ENCODE peak calls at places on chromosomes 11 and 22, in four cellular contexts. B is stomach, W is cardiac muscle cell, L is fibroblast of lung. E is an unnamed sample.
A peak's percentile ranks its signal among the peaks of the same experiment; 100 is the strongest.

GRCh38 chr11:126823271-126823670 is 177.3 kb downstream of the KIRREL3 start:
- DNase-seq in B (no peak), W (no peak), L (no peak), E (no peak)

GRCh38 chr22:36386900-36387663 is 685 bp downstream of the MYH9 start:
- DNase-seq in B (peak; percentile 81), W (no peak), L (peak; percentile 30), E (peak; percentile 93)

GRCh38 chr11:43516316-43516820 is 157.6 kb downstream of the TTC17 start:
- DNase-seq in B (no peak), W (no peak), L (no peak), E (no peak)

GRCh38 chr11:67632175-67632981 is 2.6 kb upstream of the NUDT8 start:
- DNase-seq in B (peak; percentile 92), W (no peak), L (no peak), E (peak; percentile 70)

GRCh38 chr22:26846645-26847044 is 189.3 kb downstream of the MIAT start:
- DNase-seq in B (no peak), W (no peak), L (peak; percentile 91), E (no peak)

GRCh38 chr22:20243176-20243544 is 25.0 kb downstream of the RTN4R start:
- DNase-seq in B (no peak), W (no peak), L (no peak), E (no peak)

GRCh38 chr22:23278883-23279675 is 98.8 kb downstream of the BCR start:
- DNase-seq in B (peak; percentile 92), W (peak; percentile 28), L (peak; percentile 52), E (peak; percentile 84)

GRCh38 chr22:22810471-22810870 is 77.1 kb upstream of the IGLL5 start:
- DNase-seq in B (no peak), W (no peak), L (no peak), E (no peak)

GRCh38 chr11:78156081-78156844 is 16.8 kb upstream of the ALG8 start:
- DNase-seq in B (no peak), W (no peak), L (peak; percentile 41), E (no peak)

GRCh38 chr22:19213001-19213400 is 34.5 kb upstream of the SLC25A1 start:
- DNase-seq in B (no peak), W (no peak), L (no peak), E (no peak)

GRCh38 chr11:83456075-83456474 is 169.9 kb upstream of the CCDC90B start:
- DNase-seq in B (no peak), W (no peak), L (peak; percentile 0), E (no peak)

GRCh38 chr11:130428271-130428670 is at the start of gene ADAMTS8:
- DNase-seq in B (no peak), W (no peak), L (no peak), E (peak; percentile 65)

GRCh38 chr11:118605116-118605867 is 2.1 kb upstream of the PHLDB1 start:
- DNase-seq in B (peak; percentile 45), W (peak; percentile 97), L (peak; percentile 75), E (no peak)

GRCh38 chr11:75303544-75304224 is 47.8 kb downstream of the ARRB1 start:
- DNase-seq in B (no peak), W (no peak), L (no peak), E (no peak)

GRCh38 chr22:19801340-19802000 is 40.9 kb downstream of the TBX1 start:
- DNase-seq in B (no peak), W (no peak), L (peak; percentile 88), E (no peak)

GRCh38 chr11:128472128-128473110 is 114.9 kb downstream of the ETS1 start:
- DNase-seq in B (no peak), W (peak; percentile 56), L (peak; percentile 68), E (no peak)

DNA sequence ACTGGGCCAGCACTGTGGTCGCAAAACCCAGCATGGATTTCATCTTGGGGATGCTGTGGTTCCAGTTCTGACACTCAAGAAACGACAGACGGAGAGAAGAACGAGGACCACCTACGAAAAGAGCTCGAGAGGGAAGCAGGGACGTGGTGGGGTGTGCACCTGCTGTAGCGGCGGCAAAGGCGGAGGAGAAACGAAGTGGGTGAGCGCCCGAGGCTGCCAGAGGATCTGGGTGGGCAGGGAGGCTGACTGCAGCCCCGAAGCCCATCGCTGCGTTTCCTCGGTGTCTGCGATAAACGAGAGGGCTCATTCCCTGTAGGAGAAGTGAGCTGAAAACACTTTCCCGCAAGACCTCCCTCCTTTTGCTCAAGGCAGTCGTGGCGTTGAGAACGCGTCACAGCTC is 246.1 kb downstream of the OR4C45 start:
- DNase-seq in B (no peak), W (no peak), L (no peak), E (no peak)
- H3K9me3 ChIP-seq in B (no peaks in the 10 kb centered on the region), W (no peaks in the 10 kb centered on the region), L (no peaks in the 10 kb centered on the region), E (no peaks in the 10 kb centered on the region)

GRCh38 chr22:42434283-42434682 is 2.1 kb upstream of the NFAM1 start:
- DNase-seq in B (no peak), W (peak; percentile 36), L (peak; percentile 9), E (no peak)

GRCh38 chr22:42431401-42432019 is 693 bp downstream of the NFAM1 start:
- DNase-seq in B (no peak), W (no peak), L (no peak), E (no peak)

GRCh38 chr22:42433754-42434153 is 1.6 kb upstream of the NFAM1 start:
- DNase-seq in B (no peak), W (no peak), L (no peak), E (no peak)

GRCh38 chr22:42432020-42432596 is at the start of gene NFAM1:
- DNase-seq in B (peak; percentile 44), W (no peak), L (no peak), E (peak; percentile 81)

DNA sequence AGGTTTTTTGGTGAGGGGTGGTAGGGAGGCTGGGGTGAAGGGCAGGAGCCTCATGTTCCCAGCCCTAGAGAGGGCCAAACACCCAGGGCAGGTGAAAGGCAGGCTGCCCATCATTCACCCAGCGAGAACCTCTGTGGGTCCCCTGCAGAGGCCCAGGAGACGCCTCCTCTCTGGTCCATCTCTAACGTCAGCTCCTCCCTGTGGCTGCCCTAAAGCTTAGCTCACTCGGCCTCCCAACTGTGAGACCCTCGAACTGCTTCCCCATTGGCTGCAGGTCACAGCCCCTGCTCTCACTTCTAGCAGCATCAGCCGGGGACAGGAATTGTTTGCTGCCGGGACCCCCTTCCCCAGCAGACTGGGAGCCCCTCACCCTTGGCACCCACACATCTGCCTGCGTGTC is 615 bp upstream of the NFAM1 start:
- DNase-seq in B (no peak), W (no peak), L (no peak), E (no peak)
- H3K27ac ChIP-seq in B (peak overlapping the region; percentile 33), W (no peak overlapping the region), L (no peak overlapping the region), E (no peak overlapping the region)

DNA sequence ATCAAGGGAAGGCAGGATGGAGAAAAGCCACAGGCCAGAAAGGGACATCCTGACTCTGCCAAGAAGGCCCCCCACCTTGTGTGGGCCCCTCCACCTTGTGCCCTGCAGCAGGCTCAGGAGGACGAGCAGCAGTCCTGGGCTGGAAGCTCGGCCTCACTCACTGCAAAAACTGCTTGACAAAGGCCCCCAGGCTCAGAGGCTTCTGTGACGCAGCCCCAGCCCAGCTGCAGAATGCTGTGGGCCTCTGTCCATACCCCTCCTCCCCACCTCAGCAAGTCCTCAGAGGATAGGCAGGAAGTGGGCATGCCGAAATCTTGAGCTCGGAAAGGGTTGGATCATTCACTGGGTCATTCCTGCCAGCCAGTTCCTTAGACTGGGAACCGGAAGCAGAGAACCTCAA is 61.9 kb downstream of the NRXN2 start:
- DNase-seq in B (no peak), W (peak; percentile 88), L (peak; percentile 63), E (no peak)
- H3K4me3 ChIP-seq in B (no peak overlapping the region), W (no peak overlapping the region), L (no peak overlapping the region), E (no peak overlapping the region)

DNA sequence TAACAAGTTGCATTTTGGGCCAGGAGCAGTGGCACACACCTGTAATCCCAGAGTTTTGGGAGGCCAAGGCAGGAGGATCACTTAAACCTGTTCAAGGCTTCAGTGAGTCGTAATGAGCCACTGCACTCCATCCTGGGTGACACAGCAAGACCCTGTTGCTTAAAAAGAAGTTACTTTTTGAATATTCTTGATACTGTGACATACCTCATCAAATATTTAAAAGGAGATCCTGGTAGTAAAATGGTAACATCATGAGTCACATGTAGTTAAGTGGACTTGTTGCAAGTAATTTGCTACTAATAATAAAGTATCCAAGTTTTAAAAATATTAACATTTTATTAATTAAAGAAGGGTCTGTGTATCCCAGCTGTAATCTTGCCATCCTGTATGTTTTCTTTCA is 18.3 kb downstream of the HMGXB4 start:
- DNase-seq in B (no peak), W (no peak), L (peak; percentile 62), E (no peak)
- H3K9me3 ChIP-seq in B (no peaks in the 10 kb centered on the region), W (no peaks in the 10 kb centered on the region), L (no peaks in the 10 kb centered on the region), E (no peaks in the 10 kb centered on the region)

GRCh38 chr11:134355136-134355535 is 23.3 kb downstream of the GLB1L2 start:
- DNase-seq in B (no peak), W (no peak), L (no peak), E (no peak)
- H3K27ac ChIP-seq in B (no peak overlapping the region), W (no peak overlapping the region), L (no peak overlapping the region), E (no peak overlapping the region)

GRCh38 chr11:69704508-69705245 is 855 bp upstream of the FGF19 start:
- DNase-seq in B (no peak), W (peak; percentile 28), L (no peak), E (no peak)
- H3K4me3 ChIP-seq in B (no peak overlapping the region), W (peak overlapping the region; percentile 15), L (no peak overlapping the region), E (no peak overlapping the region)

GRCh38 chr11:114621950-114622809 is 26.6 kb upstream of the NXPE4 start:
- DNase-seq in B (no peak), W (no peak), L (no peak), E (no peak)
- H3K9me3 ChIP-seq in B (no peaks in the 10 kb centered on the region), W (peaks cover 7% of the 10 kb centered on the region), L (no peaks in the 10 kb centered on the region), E (no peaks in the 10 kb centered on the region)

DNA sequence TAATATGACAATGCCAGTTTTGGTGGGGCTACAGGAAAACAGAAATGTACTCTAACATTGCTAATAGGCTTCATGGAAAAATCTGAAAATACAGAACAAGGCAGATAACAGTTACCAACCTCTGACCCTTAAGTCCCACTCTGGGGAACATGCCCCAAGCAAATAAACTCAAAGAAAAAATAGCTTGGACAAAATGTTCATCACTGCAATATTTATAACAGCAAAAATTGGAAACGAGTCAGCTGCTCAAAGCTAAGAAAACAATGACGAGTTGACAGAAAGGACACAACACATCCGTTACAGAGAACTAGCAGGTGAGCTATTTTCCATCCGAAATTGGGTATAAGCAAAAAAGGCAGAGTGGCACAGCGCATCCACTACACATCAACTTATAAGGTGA is 70.5 kb downstream of the PACSIN2 start:
- DNase-seq in B (no peak), W (no peak), L (no peak), E (no peak)
- H3K27ac ChIP-seq in B (peak overlapping the region; percentile 12), W (no peak overlapping the region), L (no peak overlapping the region), E (no peak overlapping the region)

DNA sequence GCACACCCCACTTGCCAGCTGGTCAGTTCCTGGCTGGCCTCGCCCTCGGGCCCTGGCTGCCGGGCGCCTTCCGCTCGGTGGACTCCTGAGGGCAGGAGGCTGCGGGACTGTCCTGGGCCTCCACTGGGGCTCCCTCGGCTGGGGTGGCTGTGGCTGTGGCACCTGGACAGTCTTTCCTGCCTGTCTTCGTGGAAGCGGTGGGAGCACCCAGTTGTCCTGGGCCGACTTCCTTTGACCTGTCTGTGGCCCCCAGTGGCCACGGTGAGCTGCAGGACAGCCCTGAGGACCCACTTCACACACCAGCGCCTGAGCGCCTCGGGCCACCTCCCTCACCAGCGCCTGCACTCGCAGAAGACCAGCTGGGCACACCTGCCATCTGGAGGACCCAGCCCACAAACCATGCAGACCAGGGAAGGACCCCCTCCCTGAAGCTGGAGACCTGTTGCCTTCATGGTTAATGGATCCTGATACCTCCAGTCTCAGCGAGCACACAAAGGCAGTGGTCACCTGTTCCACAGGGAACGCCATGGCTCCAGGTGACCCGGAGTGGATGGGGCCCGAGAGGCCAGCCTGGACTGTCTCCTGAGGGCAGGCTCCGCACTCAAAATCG is 1.7 kb upstream of the EPS8L2 start:
- DNase-seq in B (no peak), W (no peak), L (no peak), E (no peak)
- H3K4me3 ChIP-seq in B (no peak overlapping the region), W (no peak overlapping the region), L (no peak overlapping the region), E (peak overlapping the region; percentile 58)